ENCODE peak calls at places on chromosomes 5 and 9, in four cellular contexts. J, E, L and F are unnamed samples.

GRCh38 chr9:14127656-14128055 is 186.3 kb downstream of the NFIB start:
- DNase-seq in J (no peak), E (no peak), L (no peak), F (no peak)

GRCh38 chr9:136339173-136339957 is 12.0 kb downstream of the GPSM1 start:
- DNase-seq in J (peak; percentile 93), E (no peak), L (peak; percentile 84), F (peak; percentile 76)

GRCh38 chr9:98287383-98287782 is 31.9 kb upstream of the TBC1D2 start:
- DNase-seq in J (no peak), E (no peak), L (peak; percentile 58), F (no peak)

GRCh38 chr9:87746186-87746585 is 20.3 kb downstream of the CTSL start:
- DNase-seq in J (no peak), E (no peak), L (no peak), F (no peak)

GRCh38 chr5:30991462-30991861 is 202.0 kb upstream of the CDH6 start:
- DNase-seq in J (no peak), E (no peak), L (no peak), F (no peak)

GRCh38 chr5:172274951-172275753 is 8.4 kb downstream of the UBTD2 start:
- DNase-seq in J (no peak), E (peak; percentile 55), L (no peak), F (no peak)

GRCh38 chr9:109248133-109248581 is 72.7 kb downstream of the EPB41L4B start:
- DNase-seq in J (no peak), E (no peak), L (no peak), F (no peak)

GRCh38 chr5:174003795-174004194 is 14.8 kb downstream of the C5orf47 start:
- DNase-seq in J (no peak), E (no peak), L (no peak), F (no peak)

GRCh38 chr9:77417570-77417969 is 230.6 kb downstream of the GNA14 start:
- DNase-seq in J (no peak), E (no peak), L (no peak), F (peak; percentile 54)

GRCh38 chr5:149135536-149136201 is 5.6 kb upstream of the ABLIM3 start:
- DNase-seq in J (no peak), E (no peak), L (no peak), F (no peak)

GRCh38 chr9:105359899-105360298 is 87.9 kb upstream of the FSD1L start:
- DNase-seq in J (no peak), E (no peak), L (no peak), F (no peak)

GRCh38 chr5:143233020-143233419 is 170.5 kb downstream of the NR3C1 start:
- DNase-seq in J (no peak), E (no peak), L (no peak), F (peak; percentile 7)

GRCh38 chr9:124261787-124262595 is 4.2 kb downstream of the NEK6 start:
- DNase-seq in J (no peak), E (no peak), L (no peak), F (no peak)

GRCh38 chr5:156934450-156935211 is 28.4 kb downstream of the TIMD4 start:
- DNase-seq in J (no peak), E (no peak), L (peak; percentile 1), F (no peak)

GRCh38 chr9:8486095-8486494 is 686.5 kb upstream of the DMAC1 start:
- DNase-seq in J (no peak), E (no peak), L (no peak), F (no peak)

GRCh38 chr9:37710039-37710438 is 43.6 kb upstream of the TRMT10B start:
- DNase-seq in J (no peak), E (no peak), L (no peak), F (no peak)

GRCh38 chr9:77514886-77515711 is 133.0 kb downstream of the GNA14 start:
- DNase-seq in J (no peak), E (no peak), L (no peak), F (no peak)

GRCh38 chr5:101932599-101932998 is 363.5 kb downstream of the SLCO4C1 start:
- DNase-seq in J (no peak), E (no peak), L (no peak), F (no peak)

GRCh38 chr5:176436641-176437040 is 11.5 kb upstream of the FAF2 start:
- DNase-seq in J (no peak), E (no peak), L (no peak), F (no peak)

GRCh38 chr9:117548556-117548955 is 133.7 kb upstream of the ASTN2 start:
- DNase-seq in J (no peak), E (no peak), L (no peak), F (no peak)

GRCh38 chr5:109939109-109939682 is 249.5 kb downstream of the MAN2A1 start:
- DNase-seq in J (no peak), E (no peak), L (no peak), F (no peak)

GRCh38 chr5:80275347-80275746 is 19.5 kb upstream of the SERINC5 start:
- DNase-seq in J (no peak), E (no peak), L (peak; percentile 41), F (no peak)

GRCh38 chr5:96278995-96279394 is 154.1 kb downstream of the PCSK1 start:
- DNase-seq in J (no peak), E (no peak), L (no peak), F (no peak)

GRCh38 chr9:131588396-131588795 is 43.1 kb downstream of the PRRT1B start:
- DNase-seq in J (no peak), E (no peak), L (no peak), F (no peak)

GRCh38 chr9:131597246-131597645 is 51.9 kb downstream of the PRRT1B start:
- DNase-seq in J (no peak), E (no peak), L (no peak), F (no peak)

GRCh38 chr5:104187656-104188055 is 625.1 kb upstream of the NUDT12 start:
- DNase-seq in J (no peak), E (no peak), L (no peak), F (no peak)

GRCh38 chr5:147216552-147217154 is 18.2 kb upstream of the STK32A start:
- DNase-seq in J (no peak), E (no peak), L (no peak), F (no peak)

GRCh38 chr9:21558627-21559401 is 76.7 kb upstream of the IFNE start:
- DNase-seq in J (no peak), E (no peak), L (no peak), F (no peak)

GRCh38 chr9:129653819-129654528 is 11.5 kb upstream of the PRRX2 start:
- DNase-seq in J (no peak), E (no peak), L (no peak), F (no peak)

GRCh38 chr5:158819840-158820620 is 279.7 kb downstream of the EBF1 start:
- DNase-seq in J (no peak), E (peak; percentile 77), L (no peak), F (no peak)

GRCh38 chr5:91281409-91281808 is 101.7 kb downstream of the ARRDC3 start:
- DNase-seq in J (no peak), E (no peak), L (no peak), F (no peak)

GRCh38 chr5:91283326-91283725 is 99.8 kb downstream of the ARRDC3 start:
- DNase-seq in J (no peak), E (no peak), L (no peak), F (no peak)

GRCh38 chr5:91282210-91282609 is 100.9 kb downstream of the ARRDC3 start:
- DNase-seq in J (no peak), E (no peak), L (no peak), F (no peak)

GRCh38 chr5:91280942-91281269 is 102.2 kb downstream of the ARRDC3 start:
- DNase-seq in J (no peak), E (no peak), L (no peak), F (no peak)

DNA sequence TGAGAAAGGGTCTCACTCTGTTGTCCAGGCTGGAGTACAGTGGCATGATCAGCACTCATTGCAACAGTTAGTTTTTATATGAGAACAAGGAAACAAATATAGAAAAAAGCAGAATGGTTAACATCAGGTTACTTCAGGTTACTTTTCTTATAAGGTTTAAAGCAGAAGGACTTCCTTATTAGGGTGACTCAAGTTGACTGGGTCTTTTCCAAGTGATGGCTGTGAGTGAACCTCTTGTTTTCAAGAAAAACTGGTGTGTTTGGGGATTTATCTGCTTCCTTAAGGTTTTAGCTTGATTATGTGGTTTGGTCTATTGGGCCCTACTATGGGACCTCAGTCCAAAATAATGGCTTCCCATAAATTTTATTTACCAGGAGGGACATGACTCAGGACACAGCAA is 99.2 kb downstream of the ARRDC3 start:
- DNase-seq in J (no peak), E (no peak), L (no peak), F (no peak)
- TF ChIP-seq SPI1 in J (no peak), E (no peak), L (no peak), F (no peak)

GRCh38 chr5:56873056-56873455 is 36.3 kb upstream of the SETD9 start:
- DNase-seq in J (no peak), E (no peak), L (no peak), F (no peak)

GRCh38 chr5:56876325-56876724 is 33.1 kb upstream of the SETD9 start:
- DNase-seq in J (no peak), E (no peak), L (no peak), F (no peak)

GRCh38 chr5:56871755-56872154 is 37.6 kb upstream of the SETD9 start:
- DNase-seq in J (no peak), E (no peak), L (no peak), F (no peak)
- TF ChIP-seq SPI1 in J (no peak), E (no peak), L (no peak), F (no peak)

GRCh38 chr5:122124766-122125165 is 4.6 kb upstream of the ZNF474 start:
- DNase-seq in J (no peak), E (no peak), L (no peak), F (no peak)

GRCh38 chr5:122129332-122129731 is at the start of gene ZNF474:
- DNase-seq in J (no peak), E (no peak), L (peak; percentile 76), F (no peak)

GRCh38 chr5:122126711-122127385 is 2.5 kb upstream of the ZNF474 start:
- DNase-seq in J (no peak), E (no peak), L (peak; percentile 66), F (no peak)

GRCh38 chr5:122130152-122130551 is 806 bp downstream of the ZNF474 start:
- DNase-seq in J (no peak), E (no peak), L (no peak), F (no peak)

GRCh38 chr5:122126177-122126701 is 3.1 kb upstream of the ZNF474 start:
- DNase-seq in J (no peak), E (no peak), L (peak; percentile 93), F (no peak)
- TF ChIP-seq SPI1 in J (no peak), E (no peak), L (peak; percentile 59), F (no peak)

GRCh38 chr9:121023064-121023463 is 27.0 kb downstream of the C5 start:
- DNase-seq in J (no peak), E (no peak), L (no peak), F (no peak)

GRCh38 chr9:121019282-121019681 is 30.8 kb downstream of the C5 start:
- DNase-seq in J (no peak), E (no peak), L (no peak), F (no peak)

GRCh38 chr9:121024237-121024636 is 25.8 kb downstream of the C5 start:
- DNase-seq in J (no peak), E (peak; percentile 23), L (no peak), F (no peak)

GRCh38 chr9:121026260-121026691 is 23.8 kb downstream of the C5 start:
- DNase-seq in J (no peak), E (no peak), L (no peak), F (no peak)

DNA sequence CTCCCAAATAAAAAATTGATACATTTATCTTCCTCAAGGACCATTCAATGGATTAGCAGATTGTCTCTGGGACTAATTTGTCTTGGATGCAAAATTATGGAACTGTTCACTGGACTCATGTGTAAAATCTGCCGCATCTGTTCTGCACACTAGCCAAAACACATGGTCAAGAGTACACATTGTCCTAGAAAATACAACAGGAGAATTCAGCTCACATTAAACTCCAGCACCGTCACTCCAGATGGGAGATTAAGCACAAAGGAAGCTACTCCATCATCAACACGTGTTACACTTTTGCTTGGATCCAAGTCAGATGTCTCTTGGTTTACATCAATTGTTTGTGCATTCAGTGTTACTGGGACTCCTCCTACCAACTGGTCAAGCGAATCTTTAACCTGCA is 28.8 kb downstream of the C5 start:
- DNase-seq in J (no peak), E (no peak), L (no peak), F (no peak)
- TF ChIP-seq SPI1 in J (no peak), E (no peak), L (no peak), F (no peak)